ENCODE peak calls at places on chromosome 5, in four cellular contexts. Q, H, K and Y are unnamed samples.

GRCh38 chr5:153402550-153402949 is 87.9 kb upstream of the GRIA1 start:
- DNase-seq in H (no peak), Q (no peak), K (no peak), Y (no peak)

GRCh38 chr5:112529525-112529924 is 110.4 kb upstream of the EPB41L4A start:
- DNase-seq in K (no peak), Q (no peak), H (no peak), Y (no peak)

GRCh38 chr5:178186417-178186816 is 754 bp downstream of the GMCL2 start:
- DNase-seq in K (no peak), Q (no peak), H (no peak), Y (no peak)

GRCh38 chr5:163089233-163089632 is 348.2 kb upstream of the CCNG1 start:
- DNase-seq in K (no peak), H (no peak), Q (no peak), Y (no peak)

GRCh38 chr5:164355267-164355830 is 849.9 kb downstream of the MAT2B start:
- DNase-seq in Q (no peak), H (no peak), K (no peak), Y (no peak)

GRCh38 chr5:76451046-76451701 is 48.1 kb downstream of the IQGAP2 start:
- DNase-seq in H (no peak), K (no peak), Q (no peak), Y (no peak)

GRCh38 chr5:179509239-179509638 is 41.1 kb upstream of the RUFY1 start:
- DNase-seq in K (no peak), H (no peak), Q (no peak), Y (no peak)

GRCh38 chr5:17056056-17056690 is 120.1 kb upstream of the MYO10 start:
- DNase-seq in K (no peak), H (no peak), Q (no peak), Y (no peak)

GRCh38 chr5:150263801-150264621 is 25.6 kb downstream of the CAMK2A start:
- DNase-seq in H (no peak), Q (no peak), K (no peak), Y (no peak)

GRCh38 chr5:33850100-33850594 is 41.6 kb downstream of the ADAMTS12 start:
- DNase-seq in K (peak), H (peak), Q (no peak), Y (peak)
- TF ChIP-seq TAF1 in K (peak), H (no peak), Q (peak), Y (no peak)

GRCh38 chr5:89703799-89704198 is 705.8 kb downstream of the CETN3 start:
- DNase-seq in K (no peak), H (no peak), Q (peak), Y (no peak)
- TF ChIP-seq POLR2AphosphoS5 in K (no peak), H (no peak), Q (no peak), Y (no peak)

DNA sequence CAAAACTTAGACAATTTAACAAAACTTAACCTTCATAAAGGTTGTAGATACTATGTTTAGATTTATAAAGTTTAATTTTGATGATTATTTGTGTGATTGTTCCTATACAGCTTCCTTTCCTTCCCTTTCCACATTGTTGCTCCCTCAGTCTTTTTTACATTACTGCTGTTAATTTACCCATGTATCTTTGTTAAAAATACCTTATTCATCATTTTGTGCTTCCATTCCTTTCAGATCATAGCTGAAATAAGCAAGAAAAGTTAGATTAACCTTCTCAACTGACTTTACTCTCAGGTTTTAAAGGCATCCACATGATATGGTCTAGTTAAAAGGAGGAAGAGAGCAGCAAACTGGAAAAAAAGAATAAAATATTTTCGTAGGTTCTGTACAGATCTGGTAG is 2.0 kb downstream of the SMAD5 start:
- DNase-seq in K (no peak), H (no peak), Q (no peak), Y (no peak)
- TF ChIP-seq POLR2A in K (no peak), H (no peak), Q (no peak), Y (no peak)

GRCh38 chr5:11977904-11978303 is 73.7 kb upstream of the CTNND2 start:
- DNase-seq in Q (no peak), H (no peak), K (no peak), Y (no peak)

GRCh38 chr5:11973469-11973868 is 69.2 kb upstream of the CTNND2 start:
- DNase-seq in Q (no peak), K (no peak), H (no peak), Y (no peak)
- TF ChIP-seq TAF1 in Q (no peak), K (no peak), H (no peak), Y (no peak)

GRCh38 chr5:142545653-142546322 is 140.1 kb downstream of the FGF1 start:
- DNase-seq in H (no peak), K (no peak), Q (no peak), Y (no peak)

GRCh38 chr5:142544946-142545652 is 140.8 kb downstream of the FGF1 start:
- DNase-seq in Q (no peak), H (no peak), K (no peak), Y (no peak)

GRCh38 chr5:142540774-142541466 is 145.0 kb downstream of the FGF1 start:
- DNase-seq in Q (no peak), K (no peak), H (no peak), Y (no peak)

GRCh38 chr5:142543951-142544753 is 141.7 kb downstream of the FGF1 start:
- DNase-seq in Q (no peak), K (no peak), H (no peak), Y (no peak)

GRCh38 chr5:142542906-142543305 is 143.0 kb downstream of the FGF1 start:
- DNase-seq in Q (no peak), H (no peak), K (no peak), Y (no peak)
- TF ChIP-seq POLR2AphosphoS5 in Q (no peak), H (no peak), K (no peak), Y (no peak)

GRCh38 chr5:1764606-1764960 is 35.1 kb downstream of the MRPL36 start:
- DNase-seq in Q (no peak), H (no peak), K (no peak), Y (no peak)

GRCh38 chr5:1763960-1764605 is 35.6 kb downstream of the MRPL36 start:
- DNase-seq in H (no peak), K (no peak), Q (no peak), Y (no peak)

GRCh38 chr5:1762878-1763547 is 36.6 kb downstream of the MRPL36 start:
- DNase-seq in H (no peak), Q (no peak), K (no peak), Y (no peak)

GRCh38 chr5:1762121-1762877 is 37.3 kb downstream of the MRPL36 start:
- DNase-seq in Q (no peak), K (no peak), H (no peak), Y (no peak)

DNA sequence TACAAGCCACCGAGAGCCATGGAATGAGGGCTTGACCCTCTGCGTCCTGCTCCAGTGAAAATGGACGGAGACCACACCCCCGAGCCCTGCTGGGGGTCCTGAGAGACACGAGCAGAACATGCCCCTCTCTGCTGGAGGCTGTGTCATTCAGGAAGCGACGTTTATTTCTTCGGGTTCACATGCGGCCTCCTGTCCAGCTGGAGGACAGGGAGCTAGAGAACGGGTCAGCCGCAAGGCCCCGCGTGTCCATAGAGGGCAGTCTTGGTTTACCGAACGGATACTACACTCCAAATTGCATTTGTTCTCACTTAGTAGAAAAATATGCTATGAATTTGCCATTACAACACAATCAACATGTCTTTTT is 36.1 kb downstream of the MRPL36 start:
- DNase-seq in H (no peak), Q (no peak), K (no peak), Y (peak)
- TF ChIP-seq POLR2A in H (no peak), Q (no peak), K (no peak), Y (no peak)